ENCODE peak calls at places on chromosome 22, in five cellular contexts. W, X, Y, Q and S are unnamed samples.

GRCh38 chr22:26937213-26937612 is 279.8 kb downstream of the MIAT start:
- DNase-seq in W (no peak), X (no peak), Y (no peak), Q (no peak), S (no peak)

GRCh38 chr22:23182289-23183106 is 2.2 kb downstream of the BCR start:
- DNase-seq in W (no peak), X (peak; percentile 88), Y (peak; percentile 30), Q (no peak), S (peak; percentile 67)

GRCh38 chr22:49877642-49878041 is 24.0 kb downstream of the ZBED4 start:
- DNase-seq in W (no peak), X (no peak), Y (no peak), Q (no peak), S (no peak)

GRCh38 chr22:17091851-17092250 is 7.1 kb downstream of the IL17RA start:
- DNase-seq in W (no peak), X (no peak), Y (no peak), Q (no peak), S (no peak)

GRCh38 chr22:36016656-36017055 is 12.0 kb downstream of the RBFOX2 start:
- DNase-seq in W (no peak), X (no peak), Y (no peak), Q (peak; percentile 45), S (no peak)

GRCh38 chr22:30968015-30968923 is at the start of gene MORC2:
- DNase-seq in W (peak; percentile 0), X (no peak), Y (peak; percentile 60), Q (no peak), S (peak; percentile 77)

GRCh38 chr22:37420656-37421467 is 6.4 kb downstream of the ELFN2 start:
- DNase-seq in W (no peak), X (no peak), Y (no peak), Q (peak; percentile 36), S (no peak)

GRCh38 chr22:30245181-30245984 is 1.2 kb downstream of the LIF start:
- DNase-seq in W (no peak), X (peak; percentile 56), Y (no peak), Q (no peak), S (peak; percentile 31)

GRCh38 chr22:49996192-49996531 is 16.4 kb downstream of the IL17REL start:
- DNase-seq in W (no peak), X (no peak), Y (no peak), Q (no peak), S (no peak)

GRCh38 chr22:38086942-38087341 is 3.0 kb upstream of the SLC16A8 start:
- DNase-seq in W (no peak), X (no peak), Y (no peak), Q (no peak), S (no peak)

GRCh38 chr22:37501176-37501609 is 15.0 kb upstream of the MFNG start:
- DNase-seq in W (no peak), X (no peak), Y (no peak), Q (no peak), S (no peak)

GRCh38 chr22:17969732-17970131 is 54.6 kb downstream of the MICAL3 start:
- DNase-seq in W (peak; percentile 65), X (no peak), Y (no peak), Q (peak; percentile 96), S (no peak)

GRCh38 chr22:22848364-22848866 is 39.2 kb upstream of the IGLL5 start:
- DNase-seq in W (peak; percentile 5), X (peak; percentile 82), Y (peak; percentile 9), Q (peak; percentile 51), S (peak; percentile 71)

GRCh38 chr22:32502346-32502745 is 27.7 kb downstream of the FBXO7 start:
- DNase-seq in W (no peak), X (no peak), Y (no peak), Q (no peak), S (no peak)

GRCh38 chr22:21445437-21446127 is 21.6 kb upstream of the TMEM191C start:
- DNase-seq in W (no peak), X (no peak), Y (no peak), Q (no peak), S (no peak)

GRCh38 chr22:30183861-30184278 is 62.7 kb downstream of the LIF start:
- DNase-seq in W (no peak), X (peak; percentile 47), Y (no peak), Q (no peak), S (no peak)

GRCh38 chr22:32328306-32329201 is 29.1 kb upstream of the RFPL3 start:
- DNase-seq in W (no peak), X (no peak), Y (no peak), Q (no peak), S (no peak)

GRCh38 chr22:17918840-17919239 is 105.5 kb downstream of the MICAL3 start:
- DNase-seq in W (no peak), X (no peak), Y (no peak), Q (no peak), S (no peak)

GRCh38 chr22:21641417-21641794 is 696 bp upstream of the SDF2L1 start:
- DNase-seq in W (no peak), X (no peak), Y (no peak), Q (peak; percentile 70), S (peak; percentile 61)

GRCh38 chr22:31244044-31244942 is 32.2 kb downstream of the LIMK2 start:
- DNase-seq in W (peak; percentile 15), X (no peak), Y (peak; percentile 56), Q (peak; percentile 90), S (no peak)

GRCh38 chr22:50009251-50009650 is 3.3 kb downstream of the IL17REL start:
- DNase-seq in W (no peak), X (no peak), Y (no peak), Q (no peak), S (no peak)

GRCh38 chr22:37760152-37760551 is 47.6 kb upstream of the GCAT start:
- DNase-seq in W (no peak), X (no peak), Y (no peak), Q (no peak), S (no peak)

GRCh38 chr22:19614546-19614884 is 90.3 kb upstream of the CLDN5 start:
- DNase-seq in W (no peak), X (no peak), Y (no peak), Q (no peak), S (no peak)

GRCh38 chr22:23399367-23400285 is 180.5 kb downstream of the IGLL1 start:
- DNase-seq in W (no peak), X (no peak), Y (no peak), Q (no peak), S (no peak)

GRCh38 chr22:49586873-49587272 is 240.8 kb downstream of the BRD1 start:
- DNase-seq in W (no peak), X (no peak), Y (no peak), Q (no peak), S (no peak)

GRCh38 chr22:19803736-19804267 is 43.2 kb downstream of the TBX1 start:
- DNase-seq in W (no peak), X (no peak), Y (no peak), Q (no peak), S (no peak)

GRCh38 chr22:23305321-23305910 is 125.1 kb downstream of the BCR start:
- DNase-seq in W (no peak), X (no peak), Y (no peak), Q (peak; percentile 91), S (no peak)

GRCh38 chr22:35966314-35967045 is 62.1 kb downstream of the RBFOX2 start:
- DNase-seq in W (no peak), X (no peak), Y (no peak), Q (peak; percentile 65), S (no peak)

GRCh38 chr22:22802346-22802970 is 85.2 kb upstream of the IGLL5 start:
- DNase-seq in W (no peak), X (peak; percentile 66), Y (no peak), Q (peak; percentile 3), S (peak; percentile 70)

GRCh38 chr22:19059481-19060278 is 62.5 kb downstream of the DGCR2 start:
- DNase-seq in W (no peak), X (no peak), Y (no peak), Q (no peak), S (no peak)

GRCh38 chr22:37484115-37485005 is 1.8 kb downstream of the MFNG start:
- DNase-seq in W (no peak), X (peak; percentile 90), Y (peak; percentile 47), Q (no peak), S (peak; percentile 94)

GRCh38 chr22:38262051-38262795 is 10.6 kb downstream of the TMEM184B start:
- DNase-seq in W (no peak), X (peak; percentile 73), Y (no peak), Q (peak; percentile 50), S (peak; percentile 83)

GRCh38 chr22:24440718-24441405 is 13.5 kb downstream of the ADORA2A start:
- DNase-seq in W (no peak), X (no peak), Y (no peak), Q (no peak), S (no peak)
- TF ChIP-seq CTCF in W (no peak), X (no peak), Y (no peak), Q (no peak), S (no peak)

GRCh38 chr22:39284983-39285382 is 34.4 kb downstream of the RPL3 start:
- DNase-seq in W (no peak), X (no peak), Y (no peak), Q (no peak), S (no peak)
- TF ChIP-seq CTCF in W (no peak), X (no peak), Y (no peak), Q (no peak), S (no peak)

DNA sequence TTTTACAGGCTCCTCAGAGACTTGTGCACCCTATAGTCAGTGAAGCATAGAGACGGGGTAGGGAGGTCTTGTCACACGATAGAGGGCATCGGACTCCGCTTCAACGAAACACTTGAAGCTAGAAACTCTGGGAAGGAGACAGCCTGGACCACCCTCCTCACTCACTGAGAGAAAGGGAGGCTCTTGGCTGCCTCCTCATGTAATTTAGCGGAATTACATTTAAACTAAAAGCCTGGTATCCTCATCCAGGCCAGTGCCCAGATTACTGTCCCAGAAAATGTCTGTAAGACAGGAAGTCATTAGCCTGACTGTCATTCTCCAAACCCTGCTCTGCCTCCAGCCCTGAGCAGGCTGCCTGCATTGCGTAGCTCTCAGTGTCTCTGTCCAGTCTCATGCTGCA is 36.0 kb downstream of the TTLL1 start:
- DNase-seq in W (no peak), X (no peak), Y (no peak), Q (peak; percentile 7), S (no peak)
- TF ChIP-seq CTCF in W (no peak), X (peak; percentile 55), Y (no peak), Q (peak; percentile 15), S (peak; percentile 13)

GRCh38 chr22:29053048-29053702 is 8.5 kb downstream of the C22orf31 start:
- DNase-seq in W (no peak), X (no peak), Y (no peak), Q (no peak), S (no peak)

GRCh38 chr22:29055192-29055830 is 6.3 kb downstream of the C22orf31 start:
- DNase-seq in W (no peak), X (no peak), Y (no peak), Q (no peak), S (no peak)

GRCh38 chr22:29054251-29054767 is 7.3 kb downstream of the C22orf31 start:
- DNase-seq in W (no peak), X (no peak), Y (no peak), Q (no peak), S (no peak)

GRCh38 chr22:29060251-29060650 is 1.4 kb downstream of the C22orf31 start:
- DNase-seq in W (no peak), X (no peak), Y (no peak), Q (no peak), S (no peak)

GRCh38 chr22:29056472-29056871 is 5.2 kb downstream of the C22orf31 start:
- DNase-seq in W (no peak), X (no peak), Y (no peak), Q (no peak), S (no peak)
- TF ChIP-seq CTCF in W (no peak), X (no peak), Y (no peak), Q (no peak), S (no peak)